ENCODE peak calls at places on chromosomes 3 and 15, in six cellular contexts. E is HFF-Myc; B is activated CD4-positive, alpha-beta T cell treated with anti-CD3 and anti-CD28 coated beads, Interleukin-2, amount 50 U/mL, for 48 hours; W is fibroblast of lung; T is pons; L is HEK293T. D is an unnamed sample.

GRCh38 chr3:126936853-126937395 is 46.0 kb upstream of the PLXNA1 start:
- DNase-seq in B (no peak), L (no peak), W (no peak), T (no peak), E (no peak), D (no peak)

GRCh38 chr3:66539466-66539989 is 38.7 kb upstream of the LRIG1 start:
- DNase-seq in B (no peak), T (no peak), L (no peak), W (no peak), E (no peak), D (no peak)

GRCh38 chr15:43251863-43252241 is 14.9 kb downstream of the TGM5 start:
- DNase-seq in T (no peak), L (no peak), E (no peak), W (no peak), B (peak), D (no peak)

GRCh38 chr15:34023932-34024331 is 15.1 kb downstream of the AVEN start:
- DNase-seq in B (no peak), W (no peak), L (no peak), E (no peak), T (no peak), D (no peak)

GRCh38 chr3:3817870-3818269 is 18.6 kb downstream of the LRRN1 start:
- DNase-seq in E (no peak), B (no peak), T (no peak), L (no peak), W (no peak), D (no peak)

GRCh38 chr3:100896994-100897393 is 96.2 kb downstream of the ABI3BP start:
- DNase-seq in W (no peak), T (no peak), E (no peak), B (no peak), L (no peak), D (no peak)

GRCh38 chr3:4979401-4980228 is at the start of gene BHLHE40:
- DNase-seq in T (peak), E (no peak), W (peak), L (no peak), B (no peak), D (peak)

GRCh38 chr3:190519886-190520285 is 6.0 kb downstream of the IL1RAP start:
- DNase-seq in E (no peak), W (no peak), L (no peak), B (no peak), T (no peak), D (no peak)

GRCh38 chr15:39583586-39584265 is 2.8 kb downstream of the THBS1 start:
- DNase-seq in T (no peak), E (peak), B (peak), L (peak), W (peak), D (peak)

GRCh38 chr15:78985859-78986470 is 41.1 kb upstream of the CTSH start:
- DNase-seq in W (no peak), T (no peak), L (no peak), B (no peak), E (no peak), D (no peak)

GRCh38 chr3:193872265-193872753 is 263.6 kb upstream of the HES1 start:
- DNase-seq in W (peak), E (peak), L (no peak), B (peak), T (no peak), D (no peak)

GRCh38 chr3:65026151-65026550 is 338.4 kb upstream of the ADAMTS9 start:
- DNase-seq in E (no peak), T (no peak), B (no peak), W (no peak), L (no peak), D (no peak)

GRCh38 chr3:48503406-48504050 is 446 bp downstream of the SHISA5 start:
- DNase-seq in W (peak), B (peak), E (no peak), L (peak), T (no peak), D (peak)

GRCh38 chr3:119782435-119782834 is 534 bp downstream of the NR1I2 start:
- DNase-seq in E (no peak), W (no peak), L (no peak), B (no peak), T (no peak), D (no peak)

GRCh38 chr3:66593978-66594377 is 93.2 kb upstream of the LRIG1 start:
- DNase-seq in T (no peak), W (peak), E (peak), B (no peak), L (no peak), D (no peak)

GRCh38 chr3:56086355-56086754 is 381.9 kb downstream of the ERC2 start:
- DNase-seq in T (no peak), L (no peak), E (peak), W (peak), B (no peak), D (no peak)

GRCh38 chr15:45139770-45140169 is 10.0 kb downstream of the DUOX1 start:
- DNase-seq in B (no peak), L (no peak), W (no peak), T (no peak), E (no peak), D (no peak)

GRCh38 chr3:39540162-39540921 is 72.9 kb downstream of the MOBP start:
- DNase-seq in E (no peak), B (no peak), T (no peak), L (no peak), W (no peak), D (no peak)

GRCh38 chr3:195366200-195366910 is 76.5 kb downstream of the ACAP2 start:
- DNase-seq in B (no peak), W (peak), E (peak), L (no peak), T (no peak), D (no peak)

GRCh38 chr3:120126016-120126415 is 31.8 kb upstream of the GSK3B start:
- DNase-seq in T (no peak), W (no peak), L (no peak), E (no peak), B (no peak), D (no peak)

GRCh38 chr3:78256123-78256522 is 1216.2 kb downstream of the ROBO2 start:
- DNase-seq in W (no peak), B (no peak), L (no peak), E (no peak), T (no peak), D (no peak)

GRCh38 chr3:112333386-112334334 is 704 bp downstream of the CD200 start:
- DNase-seq in E (no peak), L (no peak), T (peak), B (peak), W (peak), D (no peak)

GRCh38 chr3:43496740-43497375 is 125.0 kb downstream of the ANO10 start:
- DNase-seq in E (no peak), L (no peak), W (no peak), T (no peak), B (no peak), D (no peak)

GRCh38 chr3:58009026-58009748 is 965 bp downstream of the FLNB start:
- DNase-seq in E (no peak), L (no peak), B (peak), T (no peak), W (no peak), D (peak)

GRCh38 chr3:72891053-72891855 is 3.4 kb downstream of the GXYLT2 start:
- DNase-seq in B (no peak), T (peak), L (no peak), W (peak), E (peak), D (peak)